ENCODE peak calls at places on chromosomes 7 and 10, in eight cellular contexts. V is mesendoderm; O is HL-60; D is stimulated activated CD4-positive, alpha-beta T cell treated with anti-CD3 and anti-CD28 coated beads, TNF-alpha, amount 100 ng/mL, for 4 hours; P is kidney epithelial cell; F is substantia nigra; H is endodermal cell; E is brain microvascular endothelial cell. Y is an unnamed sample.

GRCh38 chr10:4033341-4033896 is 248.4 kb upstream of the KLF6 start:
- DNase-seq in V (no peak), F (no peak), E (no peak), O (no peak), P (no peak), H (no peak), D (no peak), Y (no peak)

GRCh38 chr7:129784783-129785456 is 167.8 kb downstream of the UBE2H start:
- DNase-seq in E (no peak), O (no peak), P (no peak), H (peak; percentile 63), D (no peak), F (no peak), V (no peak), Y (no peak)

GRCh38 chr10:125624800-125625199 is 58.2 kb downstream of the TEX36 start:
- DNase-seq in D (no peak), P (no peak), H (no peak), E (no peak), V (no peak), F (no peak), O (no peak), Y (no peak)

GRCh38 chr7:102917436-102918353 is 4.9 kb downstream of the LRRC17 start:
- DNase-seq in V (peak; percentile 85), F (no peak), D (no peak), E (no peak), O (no peak), H (no peak), P (no peak), Y (no peak)

GRCh38 chr10:29926649-29927048 is 132.7 kb downstream of the JCAD start:
- DNase-seq in H (peak; percentile 52), F (no peak), O (no peak), P (no peak), V (peak; percentile 55), D (no peak), E (peak; percentile 49), Y (no peak)

GRCh38 chr10:85612833-85613232 is 753.8 kb downstream of the GRID1 start:
- DNase-seq in F (no peak), D (no peak), V (peak; percentile 25), P (no peak), E (no peak), O (no peak), H (peak; percentile 74), Y (no peak)

GRCh38 chr10:118444016-118444415 is 101.9 kb upstream of the FAM204A start:
- DNase-seq in O (no peak), P (no peak), F (no peak), E (no peak), H (no peak), D (no peak), V (no peak), Y (no peak)

GRCh38 chr10:31867646-31868045 is 61.0 kb downstream of the ARHGAP12 start:
- DNase-seq in V (no peak), E (no peak), H (no peak), P (no peak), D (no peak), F (no peak), O (no peak), Y (no peak)

GRCh38 chr7:94687810-94688209 is 31.9 kb upstream of the SGCE start:
- DNase-seq in P (no peak), H (no peak), E (no peak), F (no peak), D (no peak), V (peak; percentile 19), O (no peak), Y (no peak)

GRCh38 chr10:118080817-118081216 is 34.1 kb upstream of the RAB11FIP2 start:
- DNase-seq in H (no peak), D (no peak), E (no peak), V (no peak), P (no peak), O (no peak), F (no peak), Y (no peak)

GRCh38 chr7:41809487-41810257 is 106.8 kb upstream of the INHBA start:
- DNase-seq in O (no peak), F (no peak), H (no peak), V (no peak), P (peak; percentile 63), E (no peak), D (no peak), Y (peak; percentile 83)

GRCh38 chr7:134910968-134911367 is 75.3 kb upstream of the AGBL3 start:
- DNase-seq in E (no peak), V (no peak), H (no peak), D (no peak), O (no peak), P (no peak), F (no peak), Y (no peak)

GRCh38 chr7:80833289-80834104 is 85.4 kb downstream of the SEMA3C start:
- DNase-seq in O (no peak), D (no peak), H (no peak), P (no peak), E (peak; percentile 31), F (no peak), V (no peak), Y (peak; percentile 22)

GRCh38 chr10:49357895-49358294 is 38.0 kb downstream of the DRGX start:
- DNase-seq in V (no peak), F (no peak), E (no peak), H (no peak), O (peak; percentile 58), P (no peak), D (no peak), Y (no peak)

GRCh38 chr10:78045237-78045636 is 11.6 kb downstream of the RPS24 start:
- DNase-seq in E (no peak), H (peak; percentile 59), F (no peak), P (no peak), V (peak; percentile 54), O (no peak), D (no peak), Y (no peak)

GRCh38 chr10:73094249-73094850 is 2.3 kb downstream of the P4HA1 start:
- DNase-seq in O (no peak), P (no peak), V (no peak), D (no peak), H (no peak), F (no peak), E (no peak), Y (no peak)

GRCh38 chr10:45198596-45199379 is 116.6 kb downstream of the OR13A1 start:
- DNase-seq in O (no peak), V (no peak), E (no peak), P (no peak), H (peak; percentile 50), D (no peak), F (no peak), Y (no peak)